ENCODE peak calls at places on chromosomes 4 and X, in six cellular contexts. T, C, H, L, D and X are unnamed samples.

GRCh38 chr4:164943192-164943591 is 34.3 kb downstream of the TRIM61 start:
- DNase-seq in T (no peak), C (no peak), L (no peak), D (no peak), H (no peak), X (no peak)

GRCh38 chrX:135295238-135295943 is 13.9 kb upstream of the ETDC start:
- DNase-seq in L (peak), D (no peak), T (no peak), H (peak), C (peak), X (peak)

GRCh38 chrX:2342281-2342688 is 158.5 kb downstream of the DHRSX start:
- DNase-seq in C (no peak), T (no peak), H (no peak), L (no peak), D (no peak), X (no peak)

GRCh38 chr4:84167579-84167978 is 331.5 kb downstream of the NKX6-1 start:
- DNase-seq in C (no peak), L (no peak), H (no peak), D (no peak), T (no peak), X (no peak)

GRCh38 chr4:76504613-76505465 is 69.8 kb downstream of the SHROOM3 start:
- DNase-seq in T (peak), C (peak), L (no peak), D (peak), H (no peak), X (no peak)

GRCh38 chrX:68901512-68901911 is 72.7 kb downstream of the EFNB1 start:
- DNase-seq in D (no peak), C (no peak), T (no peak), H (no peak), L (no peak), X (no peak)

GRCh38 chrX:50799531-50799961 is 14.4 kb downstream of the SHROOM4 start:
- DNase-seq in C (peak), D (no peak), T (peak), H (no peak), L (peak), X (peak)

GRCh38 chr4:76283900-76284299 is 22.6 kb upstream of the STBD1 start:
- DNase-seq in H (no peak), T (no peak), C (no peak), D (no peak), L (no peak), X (no peak)

GRCh38 chr4:152327606-152328453 is 208.1 kb downstream of the FBXW7 start:
- DNase-seq in H (no peak), T (no peak), C (no peak), D (no peak), L (no peak), X (no peak)

GRCh38 chr4:58617226-58617625 is 1507.0 kb upstream of the IGFBP7 start:
- DNase-seq in H (no peak), C (no peak), L (no peak), D (no peak), T (no peak), X (no peak)

GRCh38 chrX:48919360-48919821 is 567 bp upstream of the PIM2 start:
- DNase-seq in L (no peak), H (no peak), T (no peak), D (no peak), C (no peak), X (no peak)

GRCh38 chr4:110867251-110867960 is 244.5 kb upstream of the PITX2 start:
- DNase-seq in D (no peak), T (no peak), C (no peak), L (no peak), H (no peak), X (no peak)

GRCh38 chrX:41339148-41339547 is 5.2 kb downstream of the DDX3X start:
- DNase-seq in T (no peak), H (no peak), L (no peak), D (no peak), C (no peak), X (no peak)
- H3K4me3 ChIP-seq in T (peak), H (peak), L (no peak), D (no peak), C (no peak), X (no peak)

GRCh38 chr4:42446823-42447222 is 49.5 kb downstream of the SHISA3 start:
- DNase-seq in T (no peak), D (no peak), L (no peak), H (no peak), C (no peak), X (no peak)
- H3K4me3 ChIP-seq in T (no peak), D (no peak), L (no peak), H (no peak), C (no peak), X (no peak)

DNA sequence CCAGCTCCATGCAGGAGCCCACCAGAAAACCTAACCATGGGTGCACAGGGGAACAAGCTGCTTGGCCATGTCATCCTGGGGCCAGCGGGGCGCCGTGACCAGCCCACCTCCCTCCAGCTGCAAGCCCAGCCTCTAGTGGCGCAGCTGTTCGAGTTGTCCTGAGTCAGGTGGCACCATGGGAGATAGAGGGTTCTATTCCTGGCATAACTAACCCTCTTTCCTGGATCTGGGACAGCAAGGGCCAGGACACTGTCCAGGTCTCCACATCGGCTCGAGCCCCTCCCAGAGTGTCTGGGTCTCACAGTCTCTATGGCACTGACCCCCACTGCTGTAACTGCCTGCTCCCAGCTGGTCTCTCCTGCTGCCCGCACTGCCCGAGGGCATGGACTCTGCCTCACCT is 16.7 kb downstream of the ABLIM2 start:
- DNase-seq in T (no peak), C (no peak), L (no peak), H (no peak), D (no peak), X (no peak)
- H3K4me3 ChIP-seq in T (no peak), C (no peak), L (no peak), H (no peak), D (no peak), X (no peak)

GRCh38 chr4:182448281-182449151 is 205.3 kb downstream of the TENM3 start:
- DNase-seq in C (peak), T (peak), L (peak), H (peak), D (peak), X (peak)
- H3K4me3 ChIP-seq in C (peak), T (peak), L (peak), H (peak), D (peak), X (peak)

GRCh38 chrX:15382809-15383208 is 1.4 kb downstream of the VEGFD start:
- DNase-seq in T (no peak), C (no peak), L (no peak), H (no peak), D (no peak), X (no peak)

DNA sequence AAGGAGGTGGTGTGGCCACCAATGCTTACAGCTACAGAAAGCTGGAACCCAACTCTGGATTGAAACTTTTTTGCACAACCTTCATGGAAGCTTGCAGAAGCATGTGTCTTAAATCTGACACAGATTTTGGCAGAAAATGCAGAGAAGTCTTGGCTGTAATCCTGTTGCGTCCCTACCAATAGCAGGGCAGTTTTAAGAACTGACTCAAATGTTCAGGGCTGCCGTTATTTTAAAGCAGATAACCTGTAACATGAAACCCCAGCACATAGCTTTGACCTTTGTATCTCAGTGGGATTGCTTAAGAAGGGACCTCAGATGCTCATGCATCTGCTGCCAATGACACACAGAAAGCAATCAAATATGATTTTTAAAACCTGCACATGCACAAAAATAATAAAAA is at the start of gene VEGFD:
- DNase-seq in C (no peak), L (no peak), D (no peak), H (no peak), T (peak), X (no peak)
- H3K4me3 ChIP-seq in C (no peak), L (no peak), D (no peak), H (no peak), T (no peak), X (no peak)

DNA sequence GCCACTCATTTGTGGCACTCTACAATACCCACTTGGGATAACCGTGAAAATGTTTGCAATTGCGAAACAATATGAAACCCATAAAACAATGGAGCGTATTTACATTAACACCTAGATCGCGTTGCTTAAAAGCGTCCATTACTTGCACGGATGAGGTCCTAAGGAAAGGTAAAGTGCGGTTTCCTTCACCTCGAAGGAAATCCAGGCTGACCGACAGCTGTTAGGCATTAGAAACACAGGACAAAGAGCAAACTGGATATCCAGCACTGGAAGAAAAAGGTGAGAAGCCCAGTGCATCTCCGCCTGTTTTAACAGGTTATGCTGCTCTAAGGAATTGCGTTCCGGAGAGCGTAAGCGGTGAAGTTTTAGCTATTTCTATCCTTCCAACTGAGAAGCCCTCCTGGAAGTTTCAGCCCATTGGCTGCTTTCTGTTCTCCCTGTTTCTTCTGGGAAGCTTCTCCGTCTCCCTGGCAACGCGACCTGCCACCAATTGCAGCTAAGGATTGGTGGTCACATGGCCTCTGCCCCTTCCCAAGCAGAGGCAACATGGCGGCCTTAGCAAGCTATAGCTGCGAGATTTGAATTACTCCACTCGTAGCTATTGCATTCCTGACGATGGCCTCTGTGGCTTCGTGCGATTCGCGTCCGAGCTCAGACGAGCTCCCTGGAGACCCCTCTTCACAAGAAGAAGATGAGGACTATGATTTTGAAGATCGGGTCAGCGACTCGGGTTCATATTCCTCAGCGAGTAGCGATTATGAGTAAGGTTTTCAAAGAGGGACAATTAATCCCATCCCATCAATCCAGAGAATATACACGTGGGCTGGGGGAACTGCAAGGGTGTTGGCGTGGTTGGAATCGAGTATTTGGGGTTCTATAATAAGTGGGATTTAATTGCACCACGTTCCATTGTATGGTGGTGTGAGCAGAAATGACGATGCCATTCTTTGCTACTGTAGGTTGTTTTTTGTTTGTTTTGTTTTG is at the start of gene INTU:
- DNase-seq in D (peak), C (peak), T (peak), L (peak), H (peak), X (peak)
- H3K4me3 ChIP-seq in D (peak), C (peak), T (peak), L (peak), H (peak), X (peak)

GRCh38 chr4:53483250-53483649 is 105.8 kb downstream of the FIP1L1 start:
- DNase-seq in C (no peak), D (no peak), H (no peak), T (no peak), L (no peak), X (no peak)
- H3K4me3 ChIP-seq in C (no peak), D (no peak), H (no peak), T (no peak), L (no peak), X (no peak)

GRCh38 chr4:184857446-184858121 is 31.8 kb upstream of the ACSL1 start:
- DNase-seq in L (no peak), T (no peak), D (no peak), C (no peak), H (no peak), X (no peak)

GRCh38 chr4:184851200-184851541 is 25.4 kb upstream of the ACSL1 start:
- DNase-seq in H (no peak), L (peak), T (no peak), D (no peak), C (no peak), X (no peak)

GRCh38 chr4:184853385-184853784 is 27.6 kb upstream of the ACSL1 start:
- DNase-seq in T (no peak), C (no peak), L (no peak), H (no peak), D (no peak), X (no peak)

GRCh38 chr4:184856277-184856609 is 30.5 kb upstream of the ACSL1 start:
- DNase-seq in L (no peak), D (no peak), H (no peak), C (no peak), T (no peak), X (no peak)

GRCh38 chr4:184854673-184855072 is 28.9 kb upstream of the ACSL1 start:
- DNase-seq in D (no peak), H (no peak), C (no peak), L (peak), T (no peak), X (no peak)
- H3K4me3 ChIP-seq in D (no peak), H (no peak), C (no peak), L (peak), T (no peak), X (no peak)